ENCODE peak calls at places on chromosomes 6 and 20, in four cellular contexts. H is H1, X is HepG2, G is K562. V is an unnamed sample.

GRCh38 chr6:3484240-3484639 is 27.4 kb upstream of the SLC22A23 start:
- DNase-seq in H (no peak), X (no peak), G (no peak), V (no peak)

GRCh38 chr6:31058128-31058894 is 48.0 kb downstream of the MUC22 start:
- DNase-seq in H (no peak), X (peak), G (peak), V (no peak)

GRCh38 chr6:87213364-87213763 is 58.0 kb downstream of the ZNF292 start:
- DNase-seq in H (no peak), X (peak), G (peak), V (no peak)

GRCh38 chr6:46583711-46584110 is 68.9 kb downstream of the CYP39A1 start:
- DNase-seq in H (no peak), X (no peak), G (no peak), V (no peak)

GRCh38 chr6:35044771-35045275 is 96.3 kb downstream of the TCP11 start:
- DNase-seq in H (no peak), X (no peak), G (no peak), V (no peak)

GRCh38 chr6:32529697-32530429 is at the start of gene HLA-DRB5:
- DNase-seq in H (no peak), X (no peak), G (no peak), V (peak)

GRCh38 chr6:2782825-2783187 is 17.6 kb downstream of the WRNIP1 start:
- DNase-seq in H (no peak), X (no peak), G (no peak), V (no peak)

GRCh38 chr6:100664274-100665040 is 199.7 kb upstream of the SIM1 start:
- DNase-seq in H (no peak), X (no peak), G (peak), V (no peak)

GRCh38 chr20:18428490-18429173 is 38.2 kb downstream of the DZANK1 start:
- DNase-seq in H (no peak), X (peak), G (no peak), V (no peak)

GRCh38 chr6:164108869-164109769 is 694.6 kb downstream of the QKI start:
- DNase-seq in H (no peak), X (no peak), G (no peak), V (no peak)

GRCh38 chr6:83804886-83805285 is 48.3 kb upstream of the RIPPLY2 start:
- DNase-seq in H (no peak), X (no peak), G (no peak), V (no peak)

GRCh38 chr6:2231438-2231837 is 14.0 kb downstream of the GMDS start:
- DNase-seq in H (no peak), X (no peak), G (no peak), V (no peak)

GRCh38 chr6:129767776-129768490 is 58.0 kb upstream of the ARHGAP18 start:
- DNase-seq in H (no peak), X (no peak), G (no peak), V (no peak)

GRCh38 chr6:116561377-116562018 is 7.9 kb downstream of the CALHM4 start:
- DNase-seq in H (no peak), X (peak), G (peak), V (no peak)

GRCh38 chr6:156729248-156729647 is 47.9 kb upstream of the ARID1B start:
- DNase-seq in H (no peak), X (no peak), G (no peak), V (peak)

GRCh38 chr6:149545258-149545753 is 537 bp downstream of the PPIL4 start:
- DNase-seq in H (no peak), X (peak), G (peak), V (no peak)

GRCh38 chr20:33584976-33585375 is 77.2 kb upstream of the C20orf144 start:
- DNase-seq in H (no peak), X (no peak), G (no peak), V (no peak)

GRCh38 chr20:21077809-21078345 is 28.3 kb downstream of the LINC00237 start:
- DNase-seq in H (no peak), X (peak), G (no peak), V (no peak)

GRCh38 chr20:64001607-64002011 is 20.7 kb downstream of the PRPF6 start:
- DNase-seq in H (no peak), X (no peak), G (no peak), V (no peak)

GRCh38 chr6:692858-693736 is at the start of gene EXOC2:
- DNase-seq in H (peak), X (peak), G (peak), V (peak)

GRCh38 chr6:116467514-116467913 is 6.3 kb downstream of the CALHM6 start:
- DNase-seq in H (no peak), X (no peak), G (no peak), V (no peak)

GRCh38 chr20:13285408-13285807 is 64.3 kb downstream of the ISM1 start:
- DNase-seq in H (no peak), X (no peak), G (no peak), V (no peak)

DNA sequence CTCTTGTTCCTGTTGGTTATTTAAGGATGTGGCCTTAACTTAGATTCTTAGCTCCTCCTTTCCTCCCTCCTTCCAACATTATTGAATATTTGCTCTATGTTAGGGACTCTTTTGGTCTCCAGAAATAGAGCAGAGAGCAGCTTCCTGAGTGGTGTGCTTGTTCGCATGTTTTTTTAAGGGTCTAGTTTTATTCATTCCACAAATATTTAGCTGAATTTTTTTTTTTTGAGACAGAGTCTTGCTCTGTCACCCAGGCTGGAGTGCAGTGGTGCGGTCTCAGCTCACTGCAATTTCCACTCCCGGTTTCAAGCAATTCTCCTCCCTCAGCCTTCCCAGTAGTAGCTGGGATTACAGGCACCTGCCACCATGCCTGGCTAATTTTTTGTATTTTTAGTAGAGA is 169.2 kb downstream of the ZFAND3 start:
- DNase-seq in H (no peak), X (no peak), G (no peak), V (no peak)
- TF ChIP-seq CBX5 in H (no peak), X (no peak), G (no peak), V (no peak)

GRCh38 chr20:58342104-58342945 is 32.8 kb downstream of the RAB22A start:
- DNase-seq in H (no peak), X (no peak), G (no peak), V (no peak)

GRCh38 chr20:58344741-58345140 is 35.2 kb downstream of the RAB22A start:
- DNase-seq in H (no peak), X (no peak), G (no peak), V (no peak)

GRCh38 chr20:58340151-58340550 is 30.6 kb downstream of the RAB22A start:
- DNase-seq in H (no peak), X (no peak), G (no peak), V (no peak)

GRCh38 chr20:58339741-58340140 is 30.2 kb downstream of the RAB22A start:
- DNase-seq in H (no peak), X (no peak), G (no peak), V (no peak)

GRCh38 chr20:58340853-58341252 is 31.3 kb downstream of the RAB22A start:
- DNase-seq in H (no peak), X (no peak), G (peak), V (no peak)
- TF ChIP-seq CBX5 in H (no peak), X (no peak), G (no peak), V (no peak)

GRCh38 chr6:111922454-111923297 is 49.4 kb upstream of the FYN start:
- DNase-seq in H (no peak), X (no peak), G (no peak), V (no peak)
- TF ChIP-seq CBX5 in H (no peak), X (no peak), G (no peak), V (no peak)

GRCh38 chr6:144248003-144248402 is 37.1 kb upstream of the UTRN start:
- DNase-seq in H (no peak), X (no peak), G (no peak), V (no peak)

GRCh38 chr6:144244688-144245087 is 40.4 kb upstream of the UTRN start:
- DNase-seq in H (no peak), X (no peak), G (no peak), V (no peak)

GRCh38 chr6:144252289-144252688 is 32.8 kb upstream of the UTRN start:
- DNase-seq in H (no peak), X (no peak), G (no peak), V (no peak)

DNA sequence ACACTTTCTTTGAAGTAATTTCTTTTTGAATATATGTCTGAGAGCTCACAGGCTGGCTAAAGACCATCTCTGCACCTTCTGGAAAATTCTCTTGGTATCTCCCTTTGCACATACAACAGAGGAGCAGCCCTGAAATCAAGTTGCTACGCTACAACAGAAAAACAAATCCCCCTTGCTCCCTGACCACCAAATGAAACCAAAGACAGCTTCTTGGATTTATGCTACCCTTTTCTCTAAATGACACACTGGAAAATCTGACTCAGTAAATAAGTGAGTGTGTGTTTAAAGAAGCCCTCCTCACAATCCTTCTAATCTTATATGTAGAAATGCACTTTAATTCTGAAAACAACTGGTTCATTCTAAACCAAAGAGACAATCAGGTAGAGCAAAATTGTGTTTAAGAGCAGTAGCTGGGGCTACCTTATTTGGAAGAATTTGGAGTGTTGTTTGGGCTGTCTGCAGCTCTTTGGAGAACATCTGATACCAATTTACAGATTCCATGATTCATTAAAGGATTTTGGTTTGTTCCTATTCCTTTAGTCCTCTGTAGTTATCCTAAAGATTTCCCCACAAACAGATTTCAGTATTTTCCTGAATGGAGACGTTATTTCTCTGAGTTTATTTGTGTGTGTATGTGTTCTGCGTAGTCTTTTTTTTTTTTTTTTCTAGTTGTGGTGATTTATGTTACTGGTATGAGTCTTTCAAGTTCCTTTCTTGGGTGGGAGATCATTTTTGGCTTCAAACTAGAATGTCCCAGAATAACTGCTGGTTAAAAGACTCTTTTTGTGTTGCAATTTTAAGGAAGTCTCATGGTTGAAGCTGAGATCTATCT is 36.4 kb upstream of the UTRN start:
- DNase-seq in H (no peak), X (no peak), G (no peak), V (no peak)
- TF ChIP-seq CBX5 in H (no peak), X (no peak), G (no peak), V (no peak)

DNA sequence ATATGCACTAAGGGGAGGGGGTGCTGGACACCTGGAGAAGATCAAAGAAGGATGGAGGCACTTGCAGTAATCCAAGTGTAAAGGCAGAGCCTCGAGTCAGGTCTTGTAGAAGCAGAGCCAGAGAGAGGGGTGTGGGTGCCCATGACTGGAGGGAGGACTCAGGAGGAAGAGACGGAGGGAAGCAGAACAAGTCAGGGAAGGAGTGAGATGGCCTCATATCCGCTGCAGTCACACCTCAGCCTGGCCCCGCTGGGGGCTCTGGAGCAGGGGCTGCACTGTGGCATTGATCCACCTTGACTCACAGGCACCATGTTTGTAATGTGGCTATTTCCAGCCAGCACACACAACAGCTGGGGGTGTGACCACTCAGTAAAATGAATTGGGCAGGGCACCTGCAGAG is 19.1 kb upstream of the NXT1 start:
- DNase-seq in H (no peak), X (no peak), G (no peak), V (no peak)
- TF ChIP-seq CBX5 in H (no peak), X (no peak), G (no peak), V (no peak)

DNA sequence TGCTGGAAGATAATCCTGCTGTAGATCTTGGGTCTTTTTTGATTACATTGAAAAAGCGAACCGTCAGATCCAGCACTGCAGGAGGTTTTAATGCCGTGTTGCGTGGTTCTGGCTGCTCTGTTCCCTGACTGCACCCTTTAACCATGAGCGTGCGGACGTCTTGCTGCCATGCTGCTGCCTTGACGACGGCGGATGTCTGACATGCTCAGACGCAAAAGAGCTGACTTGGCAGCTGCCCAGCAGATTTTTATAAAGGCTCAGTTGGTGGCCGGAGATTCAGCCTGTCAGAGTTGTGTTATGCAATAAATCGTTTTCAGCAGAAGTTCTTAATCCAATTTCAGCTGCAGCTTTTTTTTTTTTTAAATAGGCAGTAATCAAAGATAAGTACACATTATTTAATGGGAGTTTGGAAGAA is 119.4 kb downstream of the JARID2 start:
- DNase-seq in H (no peak), X (no peak), G (peak), V (no peak)
- TF ChIP-seq CBX5 in H (no peak), X (no peak), G (no peak), V (no peak)

GRCh38 chr6:52524921-52525320 is 51.9 kb downstream of the TRAM2 start:
- DNase-seq in H (no peak), X (no peak), G (no peak), V (no peak)

GRCh38 chr6:52522655-52523054 is 54.2 kb downstream of the TRAM2 start:
- DNase-seq in H (no peak), X (no peak), G (no peak), V (no peak)

GRCh38 chr6:52522151-52522626 is 54.7 kb downstream of the TRAM2 start:
- DNase-seq in H (no peak), X (no peak), G (no peak), V (no peak)

GRCh38 chr6:52526634-52527033 is 50.2 kb downstream of the TRAM2 start:
- DNase-seq in H (no peak), X (no peak), G (no peak), V (no peak)

DNA sequence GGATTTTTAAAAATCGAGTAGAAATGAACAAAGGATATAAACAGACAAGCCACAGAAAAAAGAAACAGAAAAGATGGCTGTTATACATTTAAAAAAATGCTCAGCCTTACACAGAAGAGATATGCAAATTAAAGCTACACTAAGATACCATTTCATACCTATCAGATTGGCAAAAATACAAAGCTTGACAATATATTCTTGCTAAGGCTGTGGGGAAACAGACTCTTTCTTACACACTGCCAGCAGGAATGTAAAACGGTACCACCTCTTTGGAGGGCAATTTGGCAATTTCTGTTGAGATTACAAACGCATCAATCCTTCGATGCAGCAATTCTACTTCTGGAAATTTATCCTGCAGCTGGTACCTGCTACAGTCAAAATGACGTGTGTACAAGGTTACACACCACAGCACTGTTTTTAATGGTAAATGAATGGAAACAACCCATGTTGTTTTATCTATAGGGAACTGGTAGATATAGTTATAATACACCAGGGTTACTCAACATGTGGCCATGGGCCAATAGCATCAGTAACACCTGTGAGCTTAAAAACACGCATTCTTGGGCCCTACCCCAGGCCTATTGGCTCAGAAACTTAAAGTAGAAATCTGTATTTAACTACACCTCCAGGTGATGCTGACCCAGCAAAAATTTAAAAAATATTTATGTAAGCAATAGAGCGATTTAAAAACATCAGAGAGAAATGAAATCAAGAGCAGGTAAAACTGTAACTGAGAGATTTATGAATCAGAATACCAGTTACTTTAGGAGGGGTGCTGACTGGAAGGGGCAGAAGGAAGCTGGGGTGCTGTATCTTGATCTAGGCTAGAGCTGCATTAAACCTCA is 53.3 kb downstream of the TRAM2 start:
- DNase-seq in H (no peak), X (no peak), G (no peak), V (no peak)
- TF ChIP-seq CBX5 in H (no peak), X (no peak), G (no peak), V (no peak)

GRCh38 chr6:134230087-134230717 is 87.7 kb downstream of the SGK1 start:
- DNase-seq in H (no peak), X (no peak), G (no peak), V (no peak)
- TF ChIP-seq CBX5 in H (no peak), X (no peak), G (no peak), V (no peak)

V was measured in GM12878.